ENCODE peak calls at places on chromosome 21, in six cellular contexts. One of them, this sample, is unnamed.

GRCh38 chr21:33058468-33059318 is 11.2 kb upstream of the OLIG1 start:
- DNase-seq in NCI-H1417: peak; percentile 34
- DNase-seq in NCI-H1092 treated with DMSO at 0.1 percent for 48 hours: peak; percentile 37
- DNase-seq in naive thymus-derived CD8-positive, alpha-beta T cell: no peak
- DNase-seq in breast epithelium: no peak
- DNase-seq in cardiac muscle cell: no peak
- DNase-seq in this sample: peak; percentile 14

GRCh38 chr21:45769896-45770295 is 126.4 kb downstream of the PCBP3 start:
- DNase-seq in cardiac muscle cell: no peak
- DNase-seq in naive thymus-derived CD8-positive, alpha-beta T cell: no peak
- DNase-seq in breast epithelium: no peak
- DNase-seq in NCI-H1417: no peak
- DNase-seq in NCI-H1092 treated with DMSO at 0.1 percent for 48 hours: no peak
- DNase-seq in this sample: no peak

GRCh38 chr21:32814528-32814927 is 43.0 kb upstream of the PAXBP1 start:
- DNase-seq in naive thymus-derived CD8-positive, alpha-beta T cell: no peak
- DNase-seq in NCI-H1417: no peak
- DNase-seq in NCI-H1092 treated with DMSO at 0.1 percent for 48 hours: no peak
- DNase-seq in breast epithelium: no peak
- DNase-seq in cardiac muscle cell: no peak
- DNase-seq in this sample: no peak

GRCh38 chr21:45421071-45421845 is 16.3 kb downstream of the COL18A1 start:
- DNase-seq in cardiac muscle cell: peak; percentile 55
- DNase-seq in naive thymus-derived CD8-positive, alpha-beta T cell: no peak
- DNase-seq in NCI-H1092 treated with DMSO at 0.1 percent for 48 hours: peak; percentile 9
- DNase-seq in breast epithelium: peak; percentile 71
- DNase-seq in NCI-H1417: peak; percentile 24
- DNase-seq in this sample: no peak

GRCh38 chr21:34553199-34553952 is 41.4 kb upstream of the KCNE1 start:
- DNase-seq in NCI-H1092 treated with DMSO at 0.1 percent for 48 hours: no peak
- DNase-seq in NCI-H1417: no peak
- DNase-seq in cardiac muscle cell: no peak
- DNase-seq in breast epithelium: no peak
- DNase-seq in naive thymus-derived CD8-positive, alpha-beta T cell: no peak
- DNase-seq in this sample: no peak

GRCh38 chr21:45248301-45248892 is 39.3 kb downstream of the POFUT2 start:
- DNase-seq in cardiac muscle cell: no peak
- DNase-seq in naive thymus-derived CD8-positive, alpha-beta T cell: no peak
- DNase-seq in NCI-H1092 treated with DMSO at 0.1 percent for 48 hours: no peak
- DNase-seq in NCI-H1417: no peak
- DNase-seq in breast epithelium: peak; percentile 14
- DNase-seq in this sample: no peak

GRCh38 chr21:40254540-40255455 is 387.6 kb downstream of the PCP4 start:
- DNase-seq in naive thymus-derived CD8-positive, alpha-beta T cell: no peak
- DNase-seq in breast epithelium: no peak
- DNase-seq in NCI-H1092 treated with DMSO at 0.1 percent for 48 hours: no peak
- DNase-seq in NCI-H1417: no peak
- DNase-seq in cardiac muscle cell: no peak
- DNase-seq in this sample: no peak

GRCh38 chr21:16942703-16943102 is 570.1 kb upstream of the CXADR start:
- DNase-seq in cardiac muscle cell: no peak
- DNase-seq in NCI-H1092 treated with DMSO at 0.1 percent for 48 hours: no peak
- DNase-seq in naive thymus-derived CD8-positive, alpha-beta T cell: no peak
- DNase-seq in breast epithelium: no peak
- DNase-seq in NCI-H1417: no peak
- DNase-seq in this sample: no peak

GRCh38 chr21:45305831-45306230 is 18.1 kb upstream of the POFUT2 start:
- DNase-seq in NCI-H1417: no peak
- DNase-seq in breast epithelium: no peak
- DNase-seq in NCI-H1092 treated with DMSO at 0.1 percent for 48 hours: no peak
- DNase-seq in cardiac muscle cell: no peak
- DNase-seq in naive thymus-derived CD8-positive, alpha-beta T cell: no peak
- DNase-seq in this sample: no peak